ENCODE peak calls at places on chromosomes 13 and 19, in four cellular contexts. One of them, this sample, is unnamed.

GRCh38 chr13:51785592-51786424 is 18.2 kb downstream of the DHRS12 start:
- DNase-seq in stimulated activated CD4-positive, alpha-beta T cell treated with anti-CD3 and anti-CD28 coated beads, Interleukin-15, amount 100 ng/mL, for 1 hour: no peak
- DNase-seq in iPS-NIHi11: no peak
- DNase-seq in fibroblast of mammary gland: peak; percentile 75
- DNase-seq in this sample: peak; percentile 91

GRCh38 chr19:12464769-12465725 is 19.6 kb downstream of the ZNF709 start:
- DNase-seq in fibroblast of mammary gland: no peak
- DNase-seq in stimulated activated CD4-positive, alpha-beta T cell treated with anti-CD3 and anti-CD28 coated beads, Interleukin-15, amount 100 ng/mL, for 1 hour: no peak
- DNase-seq in iPS-NIHi11: no peak
- DNase-seq in this sample: no peak

GRCh38 chr13:75151081-75151643 is 330.8 kb downstream of the TBC1D4 start:
- DNase-seq in stimulated activated CD4-positive, alpha-beta T cell treated with anti-CD3 and anti-CD28 coated beads, Interleukin-15, amount 100 ng/mL, for 1 hour: no peak
- DNase-seq in iPS-NIHi11: no peak
- DNase-seq in fibroblast of mammary gland: peak; percentile 79
- DNase-seq in this sample: no peak

GRCh38 chr19:33458171-33458633 is 63.4 kb downstream of the PEPD start:
- DNase-seq in stimulated activated CD4-positive, alpha-beta T cell treated with anti-CD3 and anti-CD28 coated beads, Interleukin-15, amount 100 ng/mL, for 1 hour: no peak
- DNase-seq in fibroblast of mammary gland: no peak
- DNase-seq in iPS-NIHi11: no peak
- DNase-seq in this sample: no peak

GRCh38 chr13:113420833-113421600 is 32.3 kb downstream of the ADPRHL1 start:
- DNase-seq in stimulated activated CD4-positive, alpha-beta T cell treated with anti-CD3 and anti-CD28 coated beads, Interleukin-15, amount 100 ng/mL, for 1 hour: no peak
- DNase-seq in iPS-NIHi11: peak; percentile 65
- DNase-seq in fibroblast of mammary gland: no peak
- DNase-seq in this sample: no peak

GRCh38 chr13:22726721-22727120 is 454.1 kb upstream of the SGCG start:
- DNase-seq in stimulated activated CD4-positive, alpha-beta T cell treated with anti-CD3 and anti-CD28 coated beads, Interleukin-15, amount 100 ng/mL, for 1 hour: no peak
- DNase-seq in fibroblast of mammary gland: no peak
- DNase-seq in iPS-NIHi11: no peak
- DNase-seq in this sample: no peak

GRCh38 chr19:47821460-47822020 is at the start of gene CRX:
- DNase-seq in fibroblast of mammary gland: no peak
- DNase-seq in iPS-NIHi11: no peak
- DNase-seq in stimulated activated CD4-positive, alpha-beta T cell treated with anti-CD3 and anti-CD28 coated beads, Interleukin-15, amount 100 ng/mL, for 1 hour: no peak
- DNase-seq in this sample: no peak

GRCh38 chr13:106143392-106143791 is 392.1 kb downstream of the EFNB2 start:
- DNase-seq in iPS-NIHi11: no peak
- DNase-seq in stimulated activated CD4-positive, alpha-beta T cell treated with anti-CD3 and anti-CD28 coated beads, Interleukin-15, amount 100 ng/mL, for 1 hour: no peak
- DNase-seq in fibroblast of mammary gland: peak; percentile 42
- DNase-seq in this sample: no peak

This sample was measured in DMS79 treated with DMSO at 0.1 percent for 48 hours.